ENCODE peak calls at places on chromosomes 4 and X, in eight cellular contexts. Q, S, H, P, F, D, O and I are unnamed samples.
A peak's percentile ranks its signal among the peaks of the same experiment; 100 is the strongest.

GRCh38 chrX:148417934-148418333 is 82.5 kb upstream of the AFF2 start:
- DNase-seq in S (no peak), P (no peak), Q (no peak), H (no peak), F (no peak), D (no peak), O (no peak), I (no peak)

GRCh38 chrX:143781103-143781502 is 60.6 kb upstream of the SPANXN2 start:
- DNase-seq in H (no peak), P (no peak), S (no peak), O (no peak), D (no peak), F (no peak), Q (no peak), I (no peak)

GRCh38 chrX:129534816-129535578 is 5.1 kb upstream of the OCRL start:
- DNase-seq in S (no peak), Q (no peak), O (no peak), P (no peak), F (no peak), D (no peak), H (no peak), I (no peak)

GRCh38 chrX:16825306-16826035 is 39.2 kb downstream of the TXLNG start:
- DNase-seq in S (no peak), D (no peak), O (no peak), H (no peak), Q (no peak), F (no peak), P (no peak), I (no peak)

GRCh38 chr4:109406337-109406931 is 27.2 kb upstream of the SEC24B start:
- DNase-seq in F (peak; percentile 47), H (no peak), Q (no peak), P (no peak), O (no peak), D (peak; percentile 30), S (no peak), I (peak; percentile 65)

GRCh38 chrX:95539041-95539440 is 1145.6 kb upstream of the DIAPH2 start:
- DNase-seq in F (no peak), Q (no peak), O (no peak), H (no peak), D (no peak), P (no peak), S (peak; percentile 8), I (no peak)

GRCh38 chrX:69133561-69134542 is 31.4 kb downstream of the PJA1 start:
- DNase-seq in D (no peak), H (no peak), P (peak; percentile 49), Q (no peak), O (no peak), S (peak; percentile 79), F (peak; percentile 41), I (peak; percentile 70)

GRCh38 chr4:80484707-80485106 is 149.2 kb downstream of the CFAP299 start:
- DNase-seq in P (no peak), S (no peak), Q (no peak), O (no peak), H (no peak), F (no peak), D (no peak), I (no peak)

GRCh38 chr4:184432127-184432922 is 42.0 kb downstream of the IRF2 start:
- DNase-seq in F (no peak), P (no peak), S (no peak), D (no peak), H (no peak), Q (no peak), O (no peak), I (no peak)

GRCh38 chr4:109588176-109588575 is 28.1 kb downstream of the MCUB start:
- DNase-seq in S (no peak), H (no peak), D (peak; percentile 69), P (no peak), Q (no peak), F (no peak), O (no peak), I (no peak)

GRCh38 chrX:86066998-86067397 is 19.6 kb upstream of the CHM start:
- DNase-seq in O (no peak), F (peak; percentile 24), D (no peak), S (no peak), Q (no peak), P (no peak), H (no peak), I (peak; percentile 42)

GRCh38 chrX:13471269-13471668 is 98.1 kb upstream of the EGFL6 start:
- DNase-seq in O (no peak), P (no peak), F (peak; percentile 34), S (no peak), Q (no peak), H (no peak), D (no peak), I (peak; percentile 96)

GRCh38 chrX:15721911-15722310 is 16.2 kb upstream of the CA5B start:
- DNase-seq in P (no peak), D (no peak), Q (no peak), F (no peak), H (no peak), O (no peak), S (no peak), I (no peak)

GRCh38 chr4:158811704-158812103 is 42.9 kb downstream of the FNIP2 start:
- DNase-seq in F (no peak), Q (peak; percentile 59), H (no peak), P (no peak), D (no peak), S (no peak), O (no peak), I (no peak)

GRCh38 chr4:139084425-139085093 is 69.0 kb downstream of the NOCT start:
- DNase-seq in Q (no peak), P (no peak), H (no peak), F (peak; percentile 90), O (no peak), S (peak; percentile 89), D (no peak), I (no peak)

GRCh38 chr4:79338148-79338547 is 12.3 kb upstream of the NAA11 start:
- DNase-seq in H (no peak), O (no peak), S (no peak), P (no peak), F (no peak), D (no peak), Q (no peak), I (no peak)

GRCh38 chrX:119417842-119418241 is 18.7 kb downstream of the SLC25A43 start:
- DNase-seq in S (no peak), F (no peak), H (no peak), Q (no peak), D (no peak), P (no peak), O (no peak), I (no peak)

GRCh38 chr4:8342651-8343050 is 73.1 kb downstream of the HTRA3 start:
- DNase-seq in O (no peak), P (no peak), Q (no peak), S (peak; percentile 92), F (peak; percentile 64), D (no peak), H (no peak), I (peak; percentile 77)

GRCh38 chrX:49251325-49251724 is 13.2 kb downstream of the FOXP3 start:
- DNase-seq in Q (no peak), D (no peak), P (no peak), H (no peak), F (no peak), O (no peak), S (peak; percentile 33), I (no peak)

GRCh38 chr4:212438-213174 is 88.3 kb downstream of the ZNF718 start:
- DNase-seq in H (no peak), Q (peak; percentile 71), O (no peak), P (peak; percentile 75), D (no peak), S (peak; percentile 79), F (no peak), I (peak; percentile 94)

GRCh38 chrX:15939737-15940136 is 85.1 kb upstream of the AP1S2 start:
- DNase-seq in F (no peak), Q (no peak), H (no peak), D (no peak), S (no peak), P (no peak), O (no peak), I (no peak)

GRCh38 chr4:15149842-15150592 is 147.7 kb downstream of the CPEB2 start:
- DNase-seq in F (no peak), Q (peak; percentile 79), S (peak; percentile 51), P (peak; percentile 54), O (no peak), H (no peak), D (no peak), I (peak; percentile 63)

GRCh38 chr4:98728871-98729270 is 70.5 kb upstream of the TSPAN5 start:
- DNase-seq in D (no peak), O (no peak), S (no peak), H (no peak), P (no peak), F (no peak), Q (no peak), I (no peak)

GRCh38 chr4:21952549-21952948 is 4.0 kb upstream of the KCNIP4 start:
- DNase-seq in Q (no peak), D (no peak), H (no peak), O (no peak), S (no peak), F (no peak), P (no peak), I (no peak)

GRCh38 chr4:52259978-52260377 is 208.9 kb downstream of the SPATA18 start:
- DNase-seq in D (no peak), Q (no peak), P (no peak), F (no peak), H (no peak), S (no peak), O (no peak), I (no peak)

GRCh38 chrX:114626323-114626722 is 42.4 kb downstream of the HTR2C start:
- DNase-seq in D (no peak), P (no peak), Q (no peak), H (no peak), S (no peak), O (no peak), F (peak; percentile 9), I (no peak)

GRCh38 chr4:78222575-78223186 is 165.6 kb downstream of the FRAS1 start:
- DNase-seq in F (peak; percentile 37), D (no peak), S (no peak), P (no peak), Q (no peak), H (no peak), O (no peak), I (no peak)

GRCh38 chrX:9853307-9853706 is 67.1 kb downstream of the SHROOM2 start:
- DNase-seq in S (no peak), D (no peak), H (no peak), F (no peak), Q (no peak), O (no peak), P (no peak), I (no peak)

GRCh38 chrX:133697656-133698055 is 282.4 kb upstream of the GPC4 start:
- DNase-seq in Q (no peak), P (no peak), O (no peak), H (no peak), F (no peak), S (no peak), D (no peak), I (no peak)

GRCh38 chr4:100348472-100348871 is 158.2 kb upstream of the DDIT4L start:
- DNase-seq in S (no peak), Q (no peak), D (no peak), O (no peak), H (no peak), F (no peak), P (no peak), I (no peak)

GRCh38 chr4:36004231-36004851 is 240.0 kb downstream of the ARAP2 start:
- DNase-seq in F (no peak), Q (no peak), O (no peak), P (no peak), S (no peak), H (no peak), D (no peak), I (no peak)

GRCh38 chrX:118524344-118524743 is 28.7 kb downstream of the DOCK11 start:
- DNase-seq in Q (no peak), S (no peak), O (no peak), D (no peak), P (no peak), H (no peak), F (no peak), I (no peak)

GRCh38 chrX:53294024-53294648 is 12.8 kb upstream of the IQSEC2 start:
- DNase-seq in H (no peak), O (no peak), Q (no peak), P (no peak), F (no peak), D (no peak), S (peak; percentile 55), I (no peak)

GRCh38 chrX:86141786-86142185 is 6.5 kb upstream of the DACH2 start:
- DNase-seq in O (no peak), P (no peak), F (no peak), Q (no peak), S (no peak), D (no peak), H (no peak), I (no peak)